ENCODE peak calls at places on chromosomes 16 and 17, in four cellular contexts. V, B, P and M are unnamed samples.

GRCh38 chr17:52710363-52710901 is 551.9 kb upstream of the CA10 start:
- DNase-seq in V (no peak), P (no peak), B (no peak), M (no peak)

GRCh38 chr17:82978354-82978753 is 101.1 kb upstream of the METRNL start:
- DNase-seq in B (no peak), P (no peak), V (no peak), M (no peak)

GRCh38 chr17:75513667-75514052 is 1.7 kb downstream of the CASKIN2 start:
- DNase-seq in V (no peak), B (no peak), P (no peak), M (no peak)

GRCh38 chr16:85028638-85029412 is 1.2 kb downstream of the KIAA0513 start:
- DNase-seq in B (no peak), V (peak), P (no peak), M (peak)

GRCh38 chr16:52455549-52456277 is 91.2 kb downstream of the TOX3 start:
- DNase-seq in B (no peak), V (no peak), P (no peak), M (no peak)

GRCh38 chr16:11794991-11795886 is 1.8 kb downstream of the ZC3H7A start:
- DNase-seq in B (no peak), P (no peak), V (no peak), M (no peak)

GRCh38 chr17:49843774-49844350 is 4.0 kb downstream of the TAC4 start:
- DNase-seq in P (peak), V (no peak), B (no peak), M (no peak)

GRCh38 chr16:14309906-14310305 is 238.8 kb downstream of the MRTFB start:
- DNase-seq in B (no peak), V (no peak), P (no peak), M (no peak)

GRCh38 chr16:50742521-50743150 is 750 bp downstream of the CYLD start:
- DNase-seq in V (peak), B (no peak), P (peak), M (peak)